ENCODE peak calls at places on chromosomes 5 and 9, in five cellular contexts. Z, R, P, J and C are unnamed samples.

GRCh38 chr9:123861086-123861707 is 68.7 kb downstream of the DENND1A start:
- DNase-seq in Z (no peak), R (no peak), P (no peak), J (no peak), C (no peak)

GRCh38 chr5:16160706-16161105 is 18.9 kb downstream of the MARCHF11 start:
- DNase-seq in Z (peak), R (peak), P (peak), J (no peak), C (no peak)

GRCh38 chr5:175797521-175798038 is 73.8 kb upstream of the CPLX2 start:
- DNase-seq in Z (peak), R (no peak), P (peak), J (peak), C (no peak)

GRCh38 chr5:55418994-55419991 is 111.5 kb downstream of the MTREX start:
- DNase-seq in Z (no peak), R (no peak), P (no peak), J (no peak), C (no peak)

GRCh38 chr5:53335115-53335514 is 145.3 kb upstream of the FST start:
- DNase-seq in Z (no peak), R (no peak), P (peak), J (no peak), C (no peak)

GRCh38 chr5:39130716-39131115 is 56.5 kb upstream of the RICTOR start:
- DNase-seq in Z (no peak), R (no peak), P (no peak), J (no peak), C (no peak)

GRCh38 chr5:178642351-178642909 is 15.6 kb upstream of the CLK4 start:
- DNase-seq in Z (no peak), R (no peak), P (peak), J (no peak), C (no peak)

GRCh38 chr5:179836225-179837019 is 15.7 kb downstream of the SQSTM1 start:
- DNase-seq in Z (no peak), R (peak), P (no peak), J (no peak), C (peak)

GRCh38 chr9:76962732-76963131 is 56.7 kb upstream of the FOXB2 start:
- DNase-seq in Z (no peak), R (no peak), P (no peak), J (no peak), C (no peak)

GRCh38 chr5:179733764-179734126 is 1.1 kb downstream of the MAML1 start:
- DNase-seq in Z (no peak), R (no peak), P (no peak), J (no peak), C (no peak)